ENCODE peak calls at places on chromosomes 2 and 18, in six cellular contexts. E is K562, R is HepG2, M is SK-N-SH, D is endothelial cell of umbilical vein, S is GM12878. O is an unnamed sample.

GRCh38 chr2:23380562-23381065 is 4.4 kb upstream of the KLHL29 start:
- DNase-seq in S (peak; percentile 82), D (peak; percentile 78), R (no peak), E (no peak), M (no peak), O (no peak)

GRCh38 chr2:28624798-28625701 is 126.6 kb upstream of the PPP1CB start:
- DNase-seq in E (no peak), S (peak; percentile 21), R (peak; percentile 47), M (no peak), D (no peak), O (no peak)

GRCh38 chr2:203418271-203418670 is 90.1 kb downstream of the ABI2 start:
- DNase-seq in S (no peak), D (no peak), E (no peak), R (no peak), M (no peak), O (no peak)

GRCh38 chr2:52558265-52558664 is 1209.3 kb upstream of the CHAC2 start:
- DNase-seq in R (no peak), M (no peak), S (no peak), E (no peak), D (no peak), O (no peak)

GRCh38 chr18:79678665-79679551 is 695 bp upstream of the CTDP1 start:
- DNase-seq in M (peak; percentile 97), D (peak; percentile 99), R (peak; percentile 97), S (peak; percentile 98), E (peak; percentile 96), O (peak; percentile 97)

GRCh38 chr2:113208995-113209868 is 35.5 kb downstream of the PSD4 start:
- DNase-seq in R (no peak), D (no peak), S (no peak), M (no peak), E (no peak), O (no peak)

GRCh38 chr2:145114726-145115125 is 594.8 kb upstream of the ZEB2 start:
- DNase-seq in R (no peak), S (no peak), E (no peak), M (no peak), D (peak; percentile 37), O (no peak)

GRCh38 chr18:43620936-43621335 is 343.6 kb upstream of the SYT4 start:
- DNase-seq in S (no peak), E (peak; percentile 1), D (peak; percentile 41), R (peak; percentile 5), M (peak; percentile 39), O (no peak)

GRCh38 chr2:54704688-54705605 is 18.5 kb upstream of the EML6 start:
- DNase-seq in E (peak; percentile 60), D (peak; percentile 71), M (peak; percentile 61), R (peak; percentile 76), S (no peak), O (peak; percentile 42)

GRCh38 chr2:75569546-75569945 is 8.8 kb upstream of the EVA1A start:
- DNase-seq in R (no peak), E (no peak), S (no peak), D (no peak), M (no peak), O (no peak)

GRCh38 chr18:35459997-35460396 is 37.8 kb downstream of the INO80C start:
- DNase-seq in S (no peak), E (no peak), R (no peak), D (no peak), M (no peak), O (no peak)

GRCh38 chr18:76468345-76469275 is 26.4 kb downstream of the ZNF516 start:
- DNase-seq in R (no peak), S (no peak), E (no peak), M (no peak), D (no peak), O (no peak)

GRCh38 chr2:223697316-223697875 is 95.2 kb upstream of the SCG2 start:
- DNase-seq in M (no peak), R (no peak), D (no peak), S (no peak), E (no peak), O (no peak)

GRCh38 chr2:229980440-229981184 is 58.3 kb downstream of the FBXO36 start:
- DNase-seq in M (peak; percentile 55), D (peak; percentile 90), R (no peak), E (peak; percentile 64), S (peak; percentile 17), O (no peak)

GRCh38 chr2:86414996-86415395 is 26.2 kb upstream of the KDM3A start:
- DNase-seq in M (no peak), E (no peak), S (no peak), D (no peak), R (no peak), O (no peak)

GRCh38 chr18:37314534-37314933 is 251.1 kb downstream of the CELF4 start:
- DNase-seq in M (no peak), S (no peak), R (no peak), D (no peak), E (no peak), O (no peak)

GRCh38 chr2:212548459-212548815 is 9.8 kb upstream of the ERBB4 start:
- DNase-seq in M (peak; percentile 28), S (no peak), R (peak; percentile 42), E (no peak), D (peak; percentile 54), O (peak; percentile 28)

GRCh38 chr2:156334496-156335478 is 2.3 kb upstream of the NR4A2 start:
- DNase-seq in S (no peak), R (peak; percentile 18), D (peak; percentile 90), E (peak; percentile 92), M (peak; percentile 67), O (peak; percentile 79)

GRCh38 chr2:72013726-72014125 is 133.9 kb downstream of the CYP26B1 start:
- DNase-seq in R (no peak), D (no peak), E (no peak), M (no peak), S (no peak), O (no peak)

GRCh38 chr2:161710131-161710915 is 86.1 kb downstream of the SLC4A10 start:
- DNase-seq in E (no peak), R (no peak), D (no peak), M (no peak), S (no peak), O (no peak)

GRCh38 chr2:216013080-216013909 is at the start of gene MREG:
- DNase-seq in R (peak; percentile 77), M (peak; percentile 98), E (peak; percentile 82), S (no peak), D (peak; percentile 63), O (peak; percentile 57)

DNA sequence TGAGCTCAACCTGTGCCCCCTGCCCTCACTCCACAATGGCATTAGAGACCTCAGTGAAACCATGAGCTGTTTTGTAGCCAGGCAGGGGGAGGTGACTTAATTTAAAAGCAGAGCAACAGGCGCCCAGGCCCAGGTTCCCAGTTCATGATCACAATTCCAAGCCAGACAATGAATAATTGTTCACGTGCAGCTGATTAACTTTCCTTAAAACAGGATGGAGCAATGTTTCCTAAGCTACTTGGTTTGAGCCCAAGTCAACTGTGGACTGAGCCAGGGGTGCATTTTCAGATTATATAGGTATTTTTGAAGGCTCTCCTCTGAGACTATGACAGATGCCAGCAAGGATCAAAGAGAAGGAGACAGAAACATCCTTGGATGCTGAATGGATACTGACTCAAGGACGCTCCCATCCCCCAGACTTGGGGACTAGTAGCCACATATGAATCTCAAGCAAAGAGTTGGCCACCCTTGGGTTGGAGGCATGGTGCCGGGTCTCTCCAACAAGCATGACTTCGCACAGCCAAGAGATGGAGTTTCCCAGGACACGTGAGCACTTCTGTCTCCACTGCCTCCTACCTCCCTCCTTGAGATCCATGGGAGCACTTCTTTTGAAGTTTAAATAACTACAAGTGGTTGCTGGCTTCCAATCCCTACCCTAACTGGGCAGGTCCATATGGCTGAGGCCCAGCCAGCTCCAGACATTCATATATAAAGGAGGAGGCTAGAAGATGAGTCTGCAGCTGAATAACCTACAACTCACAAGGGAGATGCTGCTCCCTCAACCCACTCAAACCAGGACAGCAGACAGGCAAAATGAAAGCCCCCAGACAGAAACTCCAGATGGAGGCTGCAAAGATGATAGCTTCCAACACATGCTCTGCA is 12.7 kb downstream of the SMAD7 start:
- DNase-seq in D (peak; percentile 23), M (no peak), R (no peak), S (no peak), E (no peak), O (no peak)
- H3K36me3 ChIP-seq in D (peaks cover 2% of the 10 kb centered on the region), M (peaks cover 38% of the 10 kb centered on the region), R (peaks cover 70% of the 10 kb centered on the region), S (peaks cover 11% of the 10 kb centered on the region), E (peaks cover 2% of the 10 kb centered on the region), O (no peaks in the 10 kb centered on the region)

DNA sequence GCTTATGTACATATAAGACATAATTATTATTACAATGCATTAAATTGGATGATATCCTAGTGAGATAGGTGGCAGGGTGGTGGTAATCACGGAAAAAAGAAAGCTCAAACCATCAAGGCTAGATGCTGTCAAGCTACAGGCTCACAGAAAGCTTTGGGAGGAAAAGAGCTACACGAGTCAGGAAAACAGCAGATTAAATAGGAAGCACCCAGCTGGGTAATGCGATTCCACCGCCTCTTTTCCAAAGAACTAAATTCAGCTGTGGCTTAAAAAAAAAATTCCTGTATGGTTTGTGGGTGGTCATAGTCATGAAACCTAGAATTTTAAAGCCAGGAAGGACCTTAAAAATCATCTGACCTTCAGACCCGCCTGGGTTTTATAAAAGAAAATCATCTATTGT is 23.7 kb upstream of the PTPN4 start:
- DNase-seq in D (no peak), M (no peak), R (no peak), S (no peak), E (no peak), O (no peak)
- TF ChIP-seq MAX in D (no peak), M (no peak), R (no peak), S (no peak), E (no peak), O (no peak)

GRCh38 chr2:201004370-201004769 is 40.9 kb upstream of the ORC2 start:
- DNase-seq in R (no peak), S (no peak), D (no peak), M (peak; percentile 68), E (no peak), O (no peak)

GRCh38 chr2:201007584-201007998 is 44.1 kb upstream of the ORC2 start:
- DNase-seq in D (no peak), S (no peak), R (peak; percentile 52), M (no peak), E (no peak), O (no peak)

GRCh38 chr2:201008000-201008829 is 44.8 kb upstream of the ORC2 start:
- DNase-seq in E (no peak), M (no peak), S (no peak), D (no peak), R (peak; percentile 97), O (no peak)

GRCh38 chr2:201006704-201007103 is 43.2 kb upstream of the ORC2 start:
- DNase-seq in M (no peak), S (no peak), R (peak; percentile 7), E (no peak), D (no peak), O (no peak)
- H3K36me3 ChIP-seq in M (peaks cover 37% of the 10 kb centered on the region), S (no peaks in the 10 kb centered on the region), R (peaks cover 6% of the 10 kb centered on the region), E (peaks cover 56% of the 10 kb centered on the region), D (no peaks in the 10 kb centered on the region), O (no peaks in the 10 kb centered on the region)

DNA sequence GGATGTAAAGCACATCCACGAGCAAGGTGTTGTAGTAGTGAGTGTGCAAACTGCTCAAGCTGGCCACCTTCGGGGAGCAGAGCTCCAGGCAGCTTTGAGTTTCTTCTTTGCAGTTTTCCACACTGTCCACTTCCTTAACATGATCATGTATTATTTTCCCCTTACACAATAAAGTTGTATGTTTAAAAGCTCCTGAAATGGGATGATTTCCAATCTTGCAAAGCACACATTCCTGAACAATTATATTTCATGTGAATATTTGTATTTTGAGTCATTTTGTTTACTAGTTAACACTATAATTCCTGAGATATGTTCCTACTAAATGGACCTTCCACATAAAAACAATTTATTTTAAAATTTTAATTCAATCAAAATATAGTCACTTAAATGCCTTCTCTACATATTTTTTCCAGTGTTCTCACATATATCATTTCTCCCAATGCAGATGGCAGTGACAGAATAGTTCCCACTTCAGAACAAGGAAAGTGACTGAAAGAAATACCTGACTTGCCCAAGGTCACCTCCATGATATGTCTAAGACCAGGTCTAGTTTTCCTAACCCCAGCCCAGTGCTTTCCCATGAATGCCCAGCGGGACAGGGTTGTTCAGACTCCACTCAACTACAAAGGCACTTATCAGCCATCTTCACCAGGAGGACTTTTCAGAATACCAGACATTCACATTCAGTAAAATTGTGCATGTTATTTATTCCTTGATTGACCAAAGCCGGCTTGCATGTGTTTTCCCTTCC is 5.5 kb downstream of the CYB5A start:
- DNase-seq in D (no peak), E (no peak), R (no peak), S (no peak), M (no peak), O (no peak)
- TF ChIP-seq MAX in D (no peak), E (no peak), R (no peak), S (no peak), M (no peak), O (no peak)

O was measured in HCT116.